ENCODE peak calls at places on chromosome 22, in five cellular contexts. J is tibial artery, H is GOT3, Z is CD14-positive monocyte, B is left lobe of liver. A is an unnamed sample.

GRCh38 chr22:20624161-20624616 is 116.8 kb downstream of the MED15 start:
- DNase-seq in J (no peak), Z (no peak), B (no peak), H (no peak), A (no peak)

GRCh38 chr22:38824587-38824986 is 19.2 kb downstream of the NPTXR start:
- DNase-seq in Z (no peak), J (no peak), B (no peak), H (no peak), A (no peak)

GRCh38 chr22:22394589-22394988 is 114.0 kb downstream of the ZNF280B start:
- DNase-seq in B (peak), Z (no peak), J (no peak), H (no peak), A (no peak)

GRCh38 chr22:47759909-47760308 is 997.5 kb downstream of the TBC1D22A start:
- DNase-seq in B (no peak), H (no peak), J (no peak), Z (no peak), A (no peak)

GRCh38 chr22:46453006-46453828 is 84.2 kb downstream of the CELSR1 start:
- DNase-seq in B (peak), J (no peak), H (no peak), Z (no peak), A (no peak)

GRCh38 chr22:37933711-37934376 is 19.6 kb downstream of the C22orf23 start:
- DNase-seq in Z (peak), H (peak), B (peak), J (peak), A (peak)

GRCh38 chr22:45781459-45781858 is 109.8 kb downstream of the ATXN10 start:
- DNase-seq in Z (no peak), J (no peak), H (no peak), B (no peak), A (no peak)

GRCh38 chr22:24578355-24579241 is 14.3 kb downstream of the LRRC75B start:
- DNase-seq in B (no peak), Z (no peak), J (no peak), H (no peak), A (no peak)

GRCh38 chr22:41532908-41533825 is 11.1 kb downstream of the POLR3H start:
- DNase-seq in B (peak), Z (peak), H (no peak), J (peak), A (no peak)

GRCh38 chr22:19571207-19571795 is 47.1 kb upstream of the CLDN5 start:
- DNase-seq in J (no peak), B (no peak), Z (no peak), H (no peak), A (no peak)

GRCh38 chr22:17712441-17712840 is 61.8 kb downstream of the BID start:
- DNase-seq in J (no peak), B (no peak), H (no peak), Z (no peak), A (no peak)

GRCh38 chr22:28560005-28560742 is 119.5 kb downstream of the TTC28 start:
- DNase-seq in B (no peak), J (no peak), Z (no peak), H (no peak), A (no peak)

GRCh38 chr22:27046126-27046525 is 388.7 kb downstream of the MIAT start:
- DNase-seq in B (no peak), H (no peak), J (no peak), Z (no peak), A (no peak)

GRCh38 chr22:24325105-24325757 is 54.6 kb downstream of the SPECC1L start:
- DNase-seq in J (no peak), H (no peak), Z (peak), B (no peak), A (no peak)

GRCh38 chr22:25161916-25162530 is 37.6 kb upstream of the CRYBB3 start:
- DNase-seq in Z (no peak), B (no peak), H (no peak), J (no peak), A (no peak)

GRCh38 chr22:30221121-30221992 is 25.2 kb downstream of the LIF start:
- DNase-seq in B (no peak), H (no peak), J (no peak), Z (no peak), A (no peak)

GRCh38 chr22:28718044-28718443 is 23.6 kb downstream of the CHEK2 start:
- DNase-seq in H (no peak), B (no peak), J (no peak), Z (no peak), A (no peak)

GRCh38 chr22:27397948-27398330 is 403.6 kb downstream of the MN1 start:
- DNase-seq in B (no peak), Z (no peak), J (peak), H (no peak), A (no peak)

GRCh38 chr22:35140879-35141745 is 75.2 kb downstream of the ISX start:
- DNase-seq in B (no peak), Z (no peak), J (no peak), H (no peak), A (no peak)

GRCh38 chr22:35330258-35330861 is 30.7 kb downstream of the TOM1 start:
- DNase-seq in B (peak), Z (peak), H (no peak), J (peak), A (no peak)

GRCh38 chr22:50674606-50675552 is 2.3 kb downstream of the SHANK3 start:
- DNase-seq in J (no peak), Z (no peak), H (no peak), B (no peak), A (no peak)

GRCh38 chr22:17266261-17266971 is 47.2 kb upstream of the ADA2 start:
- DNase-seq in H (no peak), Z (no peak), B (no peak), J (no peak), A (no peak)

GRCh38 chr22:30386960-30387848 is at the start of gene RNF215:
- DNase-seq in H (peak), Z (peak), J (peak), B (peak), A (no peak)

GRCh38 chr22:42644422-42645340 is 4.3 kb upstream of the ATP5MGL start:
- DNase-seq in H (no peak), J (peak), Z (no peak), B (no peak), A (no peak)